ENCODE peak calls at places on chromosomes 12 and 14, in five cellular contexts. P, K, O, W and Y are unnamed samples.
A peak's percentile ranks its signal among the peaks of the same experiment; 100 is the strongest.

GRCh38 chr14:75295491-75296338 is 17.1 kb downstream of the FOS start:
- DNase-seq in P (peak; percentile 81), K (peak; percentile 59), O (peak; percentile 45), W (peak; percentile 83), Y (peak; percentile 22)

GRCh38 chr12:122944588-122944987 is 21.7 kb downstream of the ABCB9 start:
- DNase-seq in P (no peak), K (no peak), O (peak; percentile 74), W (peak; percentile 58), Y (no peak)

GRCh38 chr12:32049956-32050355 is 56.7 kb upstream of the BICD1 start:
- DNase-seq in P (no peak), K (no peak), O (no peak), W (no peak), Y (no peak)

GRCh38 chr12:52070243-52070925 is 606 bp downstream of the ATG101 start:
- DNase-seq in P (no peak), K (no peak), O (no peak), W (no peak), Y (no peak)

GRCh38 chr14:94390372-94391086 is 2.1 kb upstream of the SERPINA1 start:
- DNase-seq in P (no peak), K (no peak), O (no peak), W (no peak), Y (no peak)

GRCh38 chr14:90758959-90759358 is 57.3 kb downstream of the TTC7B start:
- DNase-seq in P (no peak), K (no peak), O (peak; percentile 51), W (no peak), Y (no peak)

GRCh38 chr12:132909030-132909368 is 21.6 kb upstream of the CHFR start:
- DNase-seq in P (no peak), K (no peak), O (no peak), W (no peak), Y (no peak)

GRCh38 chr14:101116486-101117130 is 213.1 kb upstream of the RTL1 start:
- DNase-seq in P (peak; percentile 9), K (no peak), O (no peak), W (no peak), Y (no peak)

GRCh38 chr12:47894068-47894467 is 10.7 kb downstream of the VDR start:
- DNase-seq in P (no peak), K (no peak), O (no peak), W (no peak), Y (no peak)

GRCh38 chr12:26668230-26668629 is 164.8 kb downstream of the ITPR2 start:
- DNase-seq in P (no peak), K (no peak), O (no peak), W (no peak), Y (no peak)

GRCh38 chr14:55306938-55307589 is 35.8 kb downstream of the FBXO34 start:
- DNase-seq in P (no peak), K (peak; percentile 78), O (no peak), W (no peak), Y (peak; percentile 32)

GRCh38 chr12:41573445-41573844 is 385.3 kb downstream of the PDZRN4 start:
- DNase-seq in P (no peak), K (no peak), O (no peak), W (no peak), Y (no peak)

GRCh38 chr12:104342635-104343249 is 39.2 kb downstream of the EID3 start:
- DNase-seq in P (no peak), K (no peak), O (no peak), W (no peak), Y (no peak)

GRCh38 chr14:48771717-48772116 is 814.5 kb downstream of the RPS29 start:
- DNase-seq in P (no peak), K (no peak), O (no peak), W (no peak), Y (no peak)

GRCh38 chr12:4449862-4450222 is 4.2 kb upstream of the FGF6 start:
- DNase-seq in P (no peak), K (peak; percentile 61), O (no peak), W (no peak), Y (peak; percentile 58)

GRCh38 chr14:101232340-101233015 is 328.8 kb upstream of the DIO3 start:
- DNase-seq in P (no peak), K (no peak), O (no peak), W (no peak), Y (no peak)

GRCh38 chr12:98587084-98587483 is 6.4 kb upstream of the SLC25A3 start:
- DNase-seq in P (no peak), K (no peak), O (no peak), W (no peak), Y (peak; percentile 27)